ENCODE peak calls at places on chromosomes 4 and X, in nine cellular contexts. One of them, this sample, is unnamed.

GRCh38 chrX:132004728-132005127 is 18.4 kb upstream of the STK26 start:
- DNase-seq in NCI-H187 treated with DMSO at 0.1 percent for 48 hours: no peak
- DNase-seq in MCF 10A: peak
- DNase-seq in stomach: no peak
- DNase-seq in GM23248: peak
- DNase-seq in epithelial cell of prostate: peak
- DNase-seq in RCC 7860: no peak
- DNase-seq in AG04450: no peak
- DNase-seq in activated T-helper 1 cell treated with anti-CD3 and anti-CD28 coated beads, Interleukin-2, amount 50 U/mL, for 16 hours: no peak
- DNase-seq in this sample: no peak

GRCh38 chrX:71547339-71547738 is 14.4 kb downstream of the OGT start:
- DNase-seq in NCI-H187 treated with DMSO at 0.1 percent for 48 hours: no peak
- DNase-seq in MCF 10A: no peak
- DNase-seq in stomach: no peak
- DNase-seq in GM23248: no peak
- DNase-seq in epithelial cell of prostate: no peak
- DNase-seq in RCC 7860: no peak
- DNase-seq in AG04450: no peak
- DNase-seq in activated T-helper 1 cell treated with anti-CD3 and anti-CD28 coated beads, Interleukin-2, amount 50 U/mL, for 16 hours: no peak
- DNase-seq in this sample: no peak

GRCh38 chr4:70678383-70678999 is 9.8 kb upstream of the UTP3 start:
- DNase-seq in NCI-H187 treated with DMSO at 0.1 percent for 48 hours: no peak
- DNase-seq in MCF 10A: no peak
- DNase-seq in stomach: no peak
- DNase-seq in GM23248: no peak
- DNase-seq in epithelial cell of prostate: no peak
- DNase-seq in RCC 7860: no peak
- DNase-seq in AG04450: no peak
- DNase-seq in activated T-helper 1 cell treated with anti-CD3 and anti-CD28 coated beads, Interleukin-2, amount 50 U/mL, for 16 hours: no peak
- DNase-seq in this sample: no peak

GRCh38 chrX:48957477-48957826 is at the start of gene OTUD5:
- DNase-seq in NCI-H187 treated with DMSO at 0.1 percent for 48 hours: no peak
- DNase-seq in MCF 10A: no peak
- DNase-seq in stomach: no peak
- DNase-seq in GM23248: no peak
- DNase-seq in epithelial cell of prostate: no peak
- DNase-seq in RCC 7860: no peak
- DNase-seq in AG04450: no peak
- DNase-seq in activated T-helper 1 cell treated with anti-CD3 and anti-CD28 coated beads, Interleukin-2, amount 50 U/mL, for 16 hours: peak
- DNase-seq in this sample: no peak

GRCh38 chr4:74377714-74378113 is 12.8 kb downstream of the EREG start:
- DNase-seq in NCI-H187 treated with DMSO at 0.1 percent for 48 hours: no peak
- DNase-seq in MCF 10A: no peak
- DNase-seq in stomach: no peak
- DNase-seq in GM23248: no peak
- DNase-seq in epithelial cell of prostate: no peak
- DNase-seq in RCC 7860: no peak
- DNase-seq in AG04450: no peak
- DNase-seq in activated T-helper 1 cell treated with anti-CD3 and anti-CD28 coated beads, Interleukin-2, amount 50 U/mL, for 16 hours: no peak
- DNase-seq in this sample: no peak

GRCh38 chr4:114606240-114606639 is 7.6 kb downstream of the UGT8 start:
- DNase-seq in NCI-H187 treated with DMSO at 0.1 percent for 48 hours: no peak
- DNase-seq in MCF 10A: no peak
- DNase-seq in stomach: no peak
- DNase-seq in GM23248: no peak
- DNase-seq in epithelial cell of prostate: peak
- DNase-seq in RCC 7860: no peak
- DNase-seq in AG04450: no peak
- DNase-seq in activated T-helper 1 cell treated with anti-CD3 and anti-CD28 coated beads, Interleukin-2, amount 50 U/mL, for 16 hours: no peak
- DNase-seq in this sample: no peak

GRCh38 chrX:56943264-56943663 is 52.1 kb downstream of the SPIN3 start:
- DNase-seq in NCI-H187 treated with DMSO at 0.1 percent for 48 hours: no peak
- DNase-seq in MCF 10A: no peak
- DNase-seq in stomach: no peak
- DNase-seq in GM23248: no peak
- DNase-seq in epithelial cell of prostate: no peak
- DNase-seq in RCC 7860: no peak
- DNase-seq in AG04450: no peak
- DNase-seq in activated T-helper 1 cell treated with anti-CD3 and anti-CD28 coated beads, Interleukin-2, amount 50 U/mL, for 16 hours: no peak
- DNase-seq in this sample: no peak

GRCh38 chr4:184273166-184274147 is 55.8 kb upstream of the ENPP6 start:
- DNase-seq in NCI-H187 treated with DMSO at 0.1 percent for 48 hours: no peak
- DNase-seq in MCF 10A: no peak
- DNase-seq in stomach: no peak
- DNase-seq in GM23248: no peak
- DNase-seq in epithelial cell of prostate: no peak
- DNase-seq in RCC 7860: no peak
- DNase-seq in AG04450: no peak
- DNase-seq in activated T-helper 1 cell treated with anti-CD3 and anti-CD28 coated beads, Interleukin-2, amount 50 U/mL, for 16 hours: no peak
- DNase-seq in this sample: no peak

GRCh38 chr4:186166852-186167512 is 24.4 kb upstream of the CYP4V2 start:
- DNase-seq in NCI-H187 treated with DMSO at 0.1 percent for 48 hours: no peak
- DNase-seq in MCF 10A: no peak
- DNase-seq in stomach: no peak
- DNase-seq in GM23248: no peak
- DNase-seq in epithelial cell of prostate: no peak
- DNase-seq in RCC 7860: no peak
- DNase-seq in AG04450: no peak
- DNase-seq in activated T-helper 1 cell treated with anti-CD3 and anti-CD28 coated beads, Interleukin-2, amount 50 U/mL, for 16 hours: no peak
- DNase-seq in this sample: no peak

GRCh38 chrX:151789179-151789800 is 54.7 kb downstream of the CNGA2 start:
- DNase-seq in NCI-H187 treated with DMSO at 0.1 percent for 48 hours: no peak
- DNase-seq in MCF 10A: peak
- DNase-seq in stomach: peak
- DNase-seq in GM23248: peak
- DNase-seq in epithelial cell of prostate: no peak
- DNase-seq in RCC 7860: peak
- DNase-seq in AG04450: peak
- DNase-seq in activated T-helper 1 cell treated with anti-CD3 and anti-CD28 coated beads, Interleukin-2, amount 50 U/mL, for 16 hours: no peak
- DNase-seq in this sample: no peak

GRCh38 chr4:65799513-65799912 is 129.2 kb upstream of the EPHA5 start:
- DNase-seq in NCI-H187 treated with DMSO at 0.1 percent for 48 hours: no peak
- DNase-seq in MCF 10A: no peak
- DNase-seq in stomach: no peak
- DNase-seq in GM23248: no peak
- DNase-seq in epithelial cell of prostate: no peak
- DNase-seq in RCC 7860: no peak
- DNase-seq in AG04450: no peak
- DNase-seq in activated T-helper 1 cell treated with anti-CD3 and anti-CD28 coated beads, Interleukin-2, amount 50 U/mL, for 16 hours: no peak
- DNase-seq in this sample: no peak

GRCh38 chr4:83054928-83055327 is 19.9 kb downstream of the COPS4 start:
- DNase-seq in NCI-H187 treated with DMSO at 0.1 percent for 48 hours: no peak
- DNase-seq in MCF 10A: peak
- DNase-seq in stomach: no peak
- DNase-seq in GM23248: peak
- DNase-seq in epithelial cell of prostate: no peak
- DNase-seq in RCC 7860: peak
- DNase-seq in AG04450: no peak
- DNase-seq in activated T-helper 1 cell treated with anti-CD3 and anti-CD28 coated beads, Interleukin-2, amount 50 U/mL, for 16 hours: no peak
- DNase-seq in this sample: no peak

GRCh38 chr4:3410401-3411135 is 31.2 kb upstream of the HGFAC start:
- DNase-seq in NCI-H187 treated with DMSO at 0.1 percent for 48 hours: no peak
- DNase-seq in MCF 10A: no peak
- DNase-seq in stomach: no peak
- DNase-seq in GM23248: no peak
- DNase-seq in epithelial cell of prostate: no peak
- DNase-seq in RCC 7860: no peak
- DNase-seq in AG04450: no peak
- DNase-seq in activated T-helper 1 cell treated with anti-CD3 and anti-CD28 coated beads, Interleukin-2, amount 50 U/mL, for 16 hours: no peak
- DNase-seq in this sample: no peak

GRCh38 chr4:113776679-113777078 is 15.1 kb upstream of the CAMK2D start:
- DNase-seq in NCI-H187 treated with DMSO at 0.1 percent for 48 hours: no peak
- DNase-seq in MCF 10A: no peak
- DNase-seq in stomach: no peak
- DNase-seq in GM23248: no peak
- DNase-seq in epithelial cell of prostate: no peak
- DNase-seq in RCC 7860: no peak
- DNase-seq in AG04450: no peak
- DNase-seq in activated T-helper 1 cell treated with anti-CD3 and anti-CD28 coated beads, Interleukin-2, amount 50 U/mL, for 16 hours: no peak
- DNase-seq in this sample: no peak

GRCh38 chrX:103464071-103464773 is 55.1 kb downstream of the RAB40A start:
- DNase-seq in NCI-H187 treated with DMSO at 0.1 percent for 48 hours: no peak
- DNase-seq in MCF 10A: peak
- DNase-seq in stomach: no peak
- DNase-seq in GM23248: peak
- DNase-seq in epithelial cell of prostate: no peak
- DNase-seq in RCC 7860: no peak
- DNase-seq in AG04450: no peak
- DNase-seq in activated T-helper 1 cell treated with anti-CD3 and anti-CD28 coated beads, Interleukin-2, amount 50 U/mL, for 16 hours: no peak
- DNase-seq in this sample: no peak

GRCh38 chrX:153724252-153725038 is at the start of the genes ABCD1 and BCAP31:
- DNase-seq in NCI-H187 treated with DMSO at 0.1 percent for 48 hours: peak
- DNase-seq in MCF 10A: peak
- DNase-seq in stomach: peak
- DNase-seq in GM23248: peak
- DNase-seq in epithelial cell of prostate: no peak
- DNase-seq in RCC 7860: peak
- DNase-seq in AG04450: peak
- DNase-seq in activated T-helper 1 cell treated with anti-CD3 and anti-CD28 coated beads, Interleukin-2, amount 50 U/mL, for 16 hours: peak
- DNase-seq in this sample: peak

GRCh38 chrX:10972731-10973130 is 138.4 kb upstream of the HCCS start:
- DNase-seq in NCI-H187 treated with DMSO at 0.1 percent for 48 hours: no peak
- DNase-seq in MCF 10A: no peak
- DNase-seq in stomach: no peak
- DNase-seq in GM23248: peak
- DNase-seq in epithelial cell of prostate: no peak
- DNase-seq in RCC 7860: no peak
- DNase-seq in AG04450: no peak
- DNase-seq in activated T-helper 1 cell treated with anti-CD3 and anti-CD28 coated beads, Interleukin-2, amount 50 U/mL, for 16 hours: no peak
- DNase-seq in this sample: no peak

GRCh38 chrX:144732588-144732987 is 514.7 kb upstream of the SPANXN1 start:
- DNase-seq in NCI-H187 treated with DMSO at 0.1 percent for 48 hours: no peak
- DNase-seq in MCF 10A: peak
- DNase-seq in stomach: no peak
- DNase-seq in GM23248: no peak
- DNase-seq in epithelial cell of prostate: no peak
- DNase-seq in RCC 7860: peak
- DNase-seq in AG04450: no peak
- DNase-seq in activated T-helper 1 cell treated with anti-CD3 and anti-CD28 coated beads, Interleukin-2, amount 50 U/mL, for 16 hours: no peak
- DNase-seq in this sample: no peak

GRCh38 chrX:25207803-25208202 is 192.0 kb upstream of the ARX start:
- DNase-seq in NCI-H187 treated with DMSO at 0.1 percent for 48 hours: no peak
- DNase-seq in MCF 10A: no peak
- DNase-seq in stomach: no peak
- DNase-seq in GM23248: no peak
- DNase-seq in epithelial cell of prostate: no peak
- DNase-seq in RCC 7860: no peak
- DNase-seq in AG04450: no peak
- DNase-seq in activated T-helper 1 cell treated with anti-CD3 and anti-CD28 coated beads, Interleukin-2, amount 50 U/mL, for 16 hours: no peak
- DNase-seq in this sample: no peak

GRCh38 chr4:2535386-2536192 is 858 bp upstream of the FAM193A start:
- DNase-seq in NCI-H187 treated with DMSO at 0.1 percent for 48 hours: no peak
- DNase-seq in MCF 10A: no peak
- DNase-seq in stomach: peak
- DNase-seq in GM23248: peak
- DNase-seq in epithelial cell of prostate: no peak
- DNase-seq in RCC 7860: no peak
- DNase-seq in AG04450: no peak
- DNase-seq in activated T-helper 1 cell treated with anti-CD3 and anti-CD28 coated beads, Interleukin-2, amount 50 U/mL, for 16 hours: peak
- DNase-seq in this sample: no peak

GRCh38 chr4:149321438-149321837 is 494.2 kb downstream of the IQCM start:
- DNase-seq in NCI-H187 treated with DMSO at 0.1 percent for 48 hours: no peak
- DNase-seq in MCF 10A: no peak
- DNase-seq in stomach: no peak
- DNase-seq in GM23248: no peak
- DNase-seq in epithelial cell of prostate: no peak
- DNase-seq in RCC 7860: no peak
- DNase-seq in AG04450: no peak
- DNase-seq in activated T-helper 1 cell treated with anti-CD3 and anti-CD28 coated beads, Interleukin-2, amount 50 U/mL, for 16 hours: no peak
- DNase-seq in this sample: no peak

GRCh38 chr4:153427363-153428071 is 38.6 kb upstream of the TMEM131L start:
- DNase-seq in NCI-H187 treated with DMSO at 0.1 percent for 48 hours: no peak
- DNase-seq in MCF 10A: no peak
- DNase-seq in stomach: no peak
- DNase-seq in GM23248: peak
- DNase-seq in epithelial cell of prostate: no peak
- DNase-seq in RCC 7860: no peak
- DNase-seq in AG04450: no peak
- DNase-seq in activated T-helper 1 cell treated with anti-CD3 and anti-CD28 coated beads, Interleukin-2, amount 50 U/mL, for 16 hours: no peak
- DNase-seq in this sample: no peak

GRCh38 chr4:186790630-186791029 is 67.0 kb upstream of the FAT1 start:
- DNase-seq in NCI-H187 treated with DMSO at 0.1 percent for 48 hours: no peak
- DNase-seq in MCF 10A: no peak
- DNase-seq in stomach: no peak
- DNase-seq in GM23248: no peak
- DNase-seq in epithelial cell of prostate: no peak
- DNase-seq in RCC 7860: no peak
- DNase-seq in AG04450: no peak
- DNase-seq in activated T-helper 1 cell treated with anti-CD3 and anti-CD28 coated beads, Interleukin-2, amount 50 U/mL, for 16 hours: no peak
- DNase-seq in this sample: no peak

GRCh38 chr4:77903186-77903585 is 40.6 kb downstream of the MRPL1 start:
- DNase-seq in NCI-H187 treated with DMSO at 0.1 percent for 48 hours: no peak
- DNase-seq in MCF 10A: no peak
- DNase-seq in stomach: no peak
- DNase-seq in GM23248: no peak
- DNase-seq in epithelial cell of prostate: no peak
- DNase-seq in RCC 7860: no peak
- DNase-seq in AG04450: no peak
- DNase-seq in activated T-helper 1 cell treated with anti-CD3 and anti-CD28 coated beads, Interleukin-2, amount 50 U/mL, for 16 hours: no peak
- DNase-seq in this sample: no peak

GRCh38 chr4:62912531-62912930 is 1496.7 kb downstream of the TECRL start:
- DNase-seq in NCI-H187 treated with DMSO at 0.1 percent for 48 hours: no peak
- DNase-seq in MCF 10A: peak
- DNase-seq in stomach: no peak
- DNase-seq in GM23248: no peak
- DNase-seq in epithelial cell of prostate: no peak
- DNase-seq in RCC 7860: no peak
- DNase-seq in AG04450: no peak
- DNase-seq in activated T-helper 1 cell treated with anti-CD3 and anti-CD28 coated beads, Interleukin-2, amount 50 U/mL, for 16 hours: no peak
- DNase-seq in this sample: no peak

GRCh38 chr4:125388653-125389052 is 73.9 kb downstream of the FAT4 start:
- DNase-seq in NCI-H187 treated with DMSO at 0.1 percent for 48 hours: no peak
- DNase-seq in MCF 10A: peak
- DNase-seq in stomach: no peak
- DNase-seq in GM23248: peak
- DNase-seq in epithelial cell of prostate: no peak
- DNase-seq in RCC 7860: no peak
- DNase-seq in AG04450: peak
- DNase-seq in activated T-helper 1 cell treated with anti-CD3 and anti-CD28 coated beads, Interleukin-2, amount 50 U/mL, for 16 hours: no peak
- DNase-seq in this sample: no peak

GRCh38 chr4:163528618-163529017 is 34.1 kb downstream of the TMA16 start:
- DNase-seq in NCI-H187 treated with DMSO at 0.1 percent for 48 hours: no peak
- DNase-seq in MCF 10A: no peak
- DNase-seq in stomach: no peak
- DNase-seq in GM23248: no peak
- DNase-seq in epithelial cell of prostate: no peak
- DNase-seq in RCC 7860: no peak
- DNase-seq in AG04450: no peak
- DNase-seq in activated T-helper 1 cell treated with anti-CD3 and anti-CD28 coated beads, Interleukin-2, amount 50 U/mL, for 16 hours: no peak
- DNase-seq in this sample: no peak

GRCh38 chrX:119468930-119469635 is 839 bp downstream of the SLC25A5 start:
- DNase-seq in NCI-H187 treated with DMSO at 0.1 percent for 48 hours: peak
- DNase-seq in MCF 10A: peak
- DNase-seq in stomach: peak
- DNase-seq in GM23248: peak
- DNase-seq in epithelial cell of prostate: no peak
- DNase-seq in RCC 7860: peak
- DNase-seq in AG04450: no peak
- DNase-seq in activated T-helper 1 cell treated with anti-CD3 and anti-CD28 coated beads, Interleukin-2, amount 50 U/mL, for 16 hours: peak
- DNase-seq in this sample: peak

GRCh38 chrX:81168391-81168790 is 33.3 kb downstream of the HMGN5 start:
- DNase-seq in NCI-H187 treated with DMSO at 0.1 percent for 48 hours: no peak
- DNase-seq in MCF 10A: no peak
- DNase-seq in stomach: no peak
- DNase-seq in GM23248: no peak
- DNase-seq in epithelial cell of prostate: no peak
- DNase-seq in RCC 7860: no peak
- DNase-seq in AG04450: no peak
- DNase-seq in activated T-helper 1 cell treated with anti-CD3 and anti-CD28 coated beads, Interleukin-2, amount 50 U/mL, for 16 hours: no peak
- DNase-seq in this sample: no peak

GRCh38 chr4:142645478-142646108 is 200.5 kb downstream of the INPP4B start:
- DNase-seq in NCI-H187 treated with DMSO at 0.1 percent for 48 hours: no peak
- DNase-seq in MCF 10A: no peak
- DNase-seq in stomach: no peak
- DNase-seq in GM23248: no peak
- DNase-seq in epithelial cell of prostate: no peak
- DNase-seq in RCC 7860: no peak
- DNase-seq in AG04450: no peak
- DNase-seq in activated T-helper 1 cell treated with anti-CD3 and anti-CD28 coated beads, Interleukin-2, amount 50 U/mL, for 16 hours: no peak
- DNase-seq in this sample: no peak